ENCODE peak calls at places on chromosome 13, in seven cellular contexts. One of them, this sample, is unnamed. For H3K9me3, the result is how much of the 10 kb centered on the place peaks cover.

GRCh38 chr13:50826035-50826434 is 17.5 kb downstream of the DLEU7 start:
- DNase-seq in cardiac muscle cell: no peak
- DNase-seq in CD8-positive, alpha-beta T cell: no peak
- DNase-seq in CD8-positive, alpha-beta memory T cell: no peak
- DNase-seq in AG04450: no peak
- DNase-seq in aorta: no peak
- DNase-seq in body of pancreas: no peak
- DNase-seq in this sample: no peak

GRCh38 chr13:99614465-99614885 is 113.2 kb downstream of the TM9SF2 start:
- DNase-seq in cardiac muscle cell: peak
- DNase-seq in CD8-positive, alpha-beta T cell: no peak
- DNase-seq in CD8-positive, alpha-beta memory T cell: no peak
- DNase-seq in AG04450: no peak
- DNase-seq in aorta: no peak
- DNase-seq in body of pancreas: peak
- DNase-seq in this sample: no peak

GRCh38 chr13:85386424-85386823 is 412.8 kb downstream of the SLITRK6 start:
- DNase-seq in cardiac muscle cell: peak
- DNase-seq in CD8-positive, alpha-beta T cell: no peak
- DNase-seq in CD8-positive, alpha-beta memory T cell: no peak
- DNase-seq in AG04450: no peak
- DNase-seq in aorta: no peak
- DNase-seq in body of pancreas: no peak
- DNase-seq in this sample: no peak

GRCh38 chr13:68190826-68191225 is 960.7 kb upstream of the PCDH9 start:
- DNase-seq in cardiac muscle cell: no peak
- DNase-seq in CD8-positive, alpha-beta T cell: no peak
- DNase-seq in CD8-positive, alpha-beta memory T cell: no peak
- DNase-seq in AG04450: no peak
- DNase-seq in aorta: no peak
- DNase-seq in body of pancreas: no peak
- DNase-seq in this sample: no peak

GRCh38 chr13:113548778-113549621 is 35.6 kb upstream of the TFDP1 start:
- DNase-seq in cardiac muscle cell: no peak
- DNase-seq in CD8-positive, alpha-beta T cell: no peak
- DNase-seq in CD8-positive, alpha-beta memory T cell: no peak
- DNase-seq in AG04450: no peak
- DNase-seq in aorta: peak
- DNase-seq in body of pancreas: no peak
- DNase-seq in this sample: no peak

GRCh38 chr13:49859568-49859967 is 67.1 kb upstream of the KPNA3 start:
- DNase-seq in cardiac muscle cell: peak
- DNase-seq in CD8-positive, alpha-beta T cell: no peak
- DNase-seq in CD8-positive, alpha-beta memory T cell: no peak
- DNase-seq in AG04450: peak
- DNase-seq in aorta: no peak
- DNase-seq in body of pancreas: peak
- DNase-seq in this sample: no peak

GRCh38 chr13:19587635-19588300 is 26.4 kb upstream of the TPTE2 start:
- DNase-seq in cardiac muscle cell: peak
- DNase-seq in CD8-positive, alpha-beta T cell: no peak
- DNase-seq in CD8-positive, alpha-beta memory T cell: no peak
- DNase-seq in AG04450: no peak
- DNase-seq in aorta: no peak
- DNase-seq in body of pancreas: peak
- DNase-seq in this sample: peak

GRCh38 chr13:40664100-40665060 is 2.1 kb downstream of the FOXO1 start:
- DNase-seq in cardiac muscle cell: peak
- DNase-seq in CD8-positive, alpha-beta T cell: peak
- DNase-seq in CD8-positive, alpha-beta memory T cell: peak
- DNase-seq in AG04450: no peak
- DNase-seq in aorta: peak
- DNase-seq in body of pancreas: peak
- DNase-seq in this sample: peak

GRCh38 chr13:91618315-91618714 is 219.9 kb downstream of the GPC5 start:
- DNase-seq in cardiac muscle cell: no peak
- DNase-seq in CD8-positive, alpha-beta T cell: no peak
- DNase-seq in CD8-positive, alpha-beta memory T cell: no peak
- DNase-seq in AG04450: no peak
- DNase-seq in aorta: no peak
- DNase-seq in body of pancreas: no peak
- DNase-seq in this sample: no peak

GRCh38 chr13:26060366-26060765 is 8.6 kb upstream of the SHISA2 start:
- DNase-seq in cardiac muscle cell: no peak
- DNase-seq in CD8-positive, alpha-beta T cell: no peak
- DNase-seq in CD8-positive, alpha-beta memory T cell: no peak
- DNase-seq in AG04450: no peak
- DNase-seq in aorta: no peak
- DNase-seq in body of pancreas: no peak
- DNase-seq in this sample: no peak

GRCh38 chr13:45846681-45847080 is 4.9 kb downstream of the SIAH3 start:
- DNase-seq in cardiac muscle cell: no peak
- DNase-seq in CD8-positive, alpha-beta T cell: no peak
- DNase-seq in CD8-positive, alpha-beta memory T cell: no peak
- DNase-seq in AG04450: no peak
- DNase-seq in aorta: no peak
- DNase-seq in body of pancreas: no peak
- DNase-seq in this sample: no peak

GRCh38 chr13:103140001-103140671 is 73.9 kb upstream of the SLC10A2 start:
- DNase-seq in cardiac muscle cell: peak
- DNase-seq in CD8-positive, alpha-beta T cell: no peak
- DNase-seq in CD8-positive, alpha-beta memory T cell: no peak
- DNase-seq in AG04450: no peak
- DNase-seq in aorta: no peak
- DNase-seq in body of pancreas: no peak
- DNase-seq in this sample: no peak

GRCh38 chr13:112330479-112331407 is 45.4 kb upstream of the SPACA7 start:
- DNase-seq in cardiac muscle cell: no peak
- DNase-seq in CD8-positive, alpha-beta T cell: no peak
- DNase-seq in CD8-positive, alpha-beta memory T cell: no peak
- DNase-seq in AG04450: no peak
- DNase-seq in aorta: no peak
- DNase-seq in body of pancreas: no peak
- DNase-seq in this sample: no peak
- H3K4me3 ChIP-seq in cardiac muscle cell: no peak
- H3K4me3 ChIP-seq in CD8-positive, alpha-beta T cell: no peak
- H3K4me3 ChIP-seq in CD8-positive, alpha-beta memory T cell: no peak
- H3K4me3 ChIP-seq in AG04450: no peak
- H3K4me3 ChIP-seq in aorta: no peak
- H3K4me3 ChIP-seq in body of pancreas: no peak
- H3K4me3 ChIP-seq in this sample: no peak

GRCh38 chr13:109271991-109272454 is 514.4 kb downstream of the IRS2 start:
- DNase-seq in cardiac muscle cell: no peak
- DNase-seq in CD8-positive, alpha-beta T cell: no peak
- DNase-seq in CD8-positive, alpha-beta memory T cell: no peak
- DNase-seq in AG04450: no peak
- DNase-seq in aorta: no peak
- DNase-seq in body of pancreas: no peak
- DNase-seq in this sample: no peak

GRCh38 chr13:109274188-109274821 is 512.1 kb downstream of the IRS2 start:
- DNase-seq in cardiac muscle cell: peak
- DNase-seq in CD8-positive, alpha-beta T cell: no peak
- DNase-seq in CD8-positive, alpha-beta memory T cell: no peak
- DNase-seq in AG04450: peak
- DNase-seq in aorta: no peak
- DNase-seq in body of pancreas: no peak
- DNase-seq in this sample: no peak

GRCh38 chr13:109271555-109271954 is 514.8 kb downstream of the IRS2 start:
- DNase-seq in cardiac muscle cell: no peak
- DNase-seq in CD8-positive, alpha-beta T cell: no peak
- DNase-seq in CD8-positive, alpha-beta memory T cell: no peak
- DNase-seq in AG04450: no peak
- DNase-seq in aorta: no peak
- DNase-seq in body of pancreas: no peak
- DNase-seq in this sample: no peak

GRCh38 chr13:109272595-109273325 is 513.6 kb downstream of the IRS2 start:
- DNase-seq in cardiac muscle cell: peak
- DNase-seq in CD8-positive, alpha-beta T cell: no peak
- DNase-seq in CD8-positive, alpha-beta memory T cell: no peak
- DNase-seq in AG04450: no peak
- DNase-seq in aorta: no peak
- DNase-seq in body of pancreas: no peak
- DNase-seq in this sample: no peak

DNA sequence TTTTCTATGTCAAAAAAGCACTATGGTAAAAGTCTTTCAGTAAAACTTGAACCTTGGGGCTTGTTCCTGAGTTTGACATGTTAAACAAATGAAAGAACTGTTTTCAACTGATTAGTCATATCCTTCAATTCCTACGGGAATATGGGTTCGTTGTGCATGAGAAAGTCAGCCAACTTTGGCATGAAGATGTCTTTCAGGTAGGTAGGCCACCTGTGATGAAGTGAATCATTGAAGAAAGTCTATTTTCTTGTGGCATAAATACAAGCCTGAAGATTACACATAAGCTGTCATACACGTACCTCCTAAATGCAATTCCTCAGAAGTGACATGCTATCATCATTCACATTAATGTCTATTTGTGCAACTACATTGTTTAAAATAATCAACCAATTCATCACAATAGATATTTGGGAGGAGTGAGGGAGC is 513.0 kb downstream of the IRS2 start:
- DNase-seq in cardiac muscle cell: peak
- DNase-seq in CD8-positive, alpha-beta T cell: no peak
- DNase-seq in CD8-positive, alpha-beta memory T cell: no peak
- DNase-seq in AG04450: no peak
- DNase-seq in aorta: no peak
- DNase-seq in body of pancreas: no peak
- DNase-seq in this sample: no peak
- H3K27ac ChIP-seq in cardiac muscle cell: no peak
- H3K27ac ChIP-seq in CD8-positive, alpha-beta T cell: no peak
- H3K27ac ChIP-seq in CD8-positive, alpha-beta memory T cell: no peak
- H3K27ac ChIP-seq in AG04450: no peak
- H3K27ac ChIP-seq in aorta: no peak
- H3K27ac ChIP-seq in body of pancreas: no peak
- H3K27ac ChIP-seq in this sample: no peak

DNA sequence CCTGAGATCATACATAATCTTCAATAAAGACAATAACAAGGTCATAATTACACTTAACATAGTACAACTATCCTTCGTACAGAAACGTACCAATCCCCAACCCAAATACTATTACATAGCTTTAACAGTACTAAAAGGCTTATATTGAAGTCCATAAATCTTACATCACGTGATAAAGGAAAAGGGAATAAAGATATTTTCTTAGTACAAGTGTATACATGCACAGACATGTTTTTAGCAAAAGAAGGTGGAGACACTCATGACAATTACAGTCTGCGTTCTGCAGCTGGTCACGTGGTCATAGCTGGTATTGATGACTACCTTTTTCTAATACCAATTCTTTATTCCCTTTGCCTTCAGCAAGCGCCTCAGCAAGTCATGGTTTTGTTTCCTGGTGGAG is 464.5 kb upstream of the SLITRK5 start:
- DNase-seq in cardiac muscle cell: no peak
- DNase-seq in CD8-positive, alpha-beta T cell: no peak
- DNase-seq in CD8-positive, alpha-beta memory T cell: no peak
- DNase-seq in AG04450: no peak
- DNase-seq in aorta: no peak
- DNase-seq in body of pancreas: no peak
- DNase-seq in this sample: no peak
- H3K9me3 ChIP-seq in cardiac muscle cell: under half
- H3K9me3 ChIP-seq in CD8-positive, alpha-beta T cell: under half
- H3K9me3 ChIP-seq in CD8-positive, alpha-beta memory T cell: under half
- H3K9me3 ChIP-seq in AG04450: under half
- H3K9me3 ChIP-seq in aorta: under half
- H3K9me3 ChIP-seq in body of pancreas: under half
- H3K9me3 ChIP-seq in this sample: under half

GRCh38 chr13:61414136-61414535 is 1.5 kb downstream of the PCDH20 start:
- DNase-seq in cardiac muscle cell: no peak
- DNase-seq in CD8-positive, alpha-beta T cell: no peak
- DNase-seq in CD8-positive, alpha-beta memory T cell: no peak
- DNase-seq in AG04450: no peak
- DNase-seq in aorta: no peak
- DNase-seq in body of pancreas: no peak
- DNase-seq in this sample: no peak

GRCh38 chr13:61417171-61417570 is 1.5 kb upstream of the PCDH20 start:
- DNase-seq in cardiac muscle cell: no peak
- DNase-seq in CD8-positive, alpha-beta T cell: no peak
- DNase-seq in CD8-positive, alpha-beta memory T cell: no peak
- DNase-seq in AG04450: no peak
- DNase-seq in aorta: no peak
- DNase-seq in body of pancreas: no peak
- DNase-seq in this sample: no peak

GRCh38 chr13:61415749-61416148 is at the start of gene PCDH20:
- DNase-seq in cardiac muscle cell: no peak
- DNase-seq in CD8-positive, alpha-beta T cell: no peak
- DNase-seq in CD8-positive, alpha-beta memory T cell: no peak
- DNase-seq in AG04450: no peak
- DNase-seq in aorta: no peak
- DNase-seq in body of pancreas: no peak
- DNase-seq in this sample: no peak

GRCh38 chr13:61413572-61413971 is 2.1 kb downstream of the PCDH20 start:
- DNase-seq in cardiac muscle cell: no peak
- DNase-seq in CD8-positive, alpha-beta T cell: no peak
- DNase-seq in CD8-positive, alpha-beta memory T cell: no peak
- DNase-seq in AG04450: no peak
- DNase-seq in aorta: no peak
- DNase-seq in body of pancreas: no peak
- DNase-seq in this sample: no peak

GRCh38 chr13:61414686-61415664 is 674 bp downstream of the PCDH20 start:
- DNase-seq in cardiac muscle cell: peak
- DNase-seq in CD8-positive, alpha-beta T cell: no peak
- DNase-seq in CD8-positive, alpha-beta memory T cell: no peak
- DNase-seq in AG04450: no peak
- DNase-seq in aorta: peak
- DNase-seq in body of pancreas: peak
- DNase-seq in this sample: no peak
- H3K4me3 ChIP-seq in cardiac muscle cell: peak
- H3K4me3 ChIP-seq in CD8-positive, alpha-beta T cell: no peak
- H3K4me3 ChIP-seq in CD8-positive, alpha-beta memory T cell: no peak
- H3K4me3 ChIP-seq in AG04450: no peak
- H3K4me3 ChIP-seq in aorta: peak
- H3K4me3 ChIP-seq in body of pancreas: no peak
- H3K4me3 ChIP-seq in this sample: no peak